ENCODE peak calls at places on chromosomes 16 and 17, in seven cellular contexts. Y, F, I, K, R, A and N are unnamed samples.

GRCh38 chr16:20385844-20386832 is 18.4 kb downstream of the PDILT start:
- DNase-seq in Y (peak; percentile 8), F (peak; percentile 54), I (peak; percentile 69), K (peak; percentile 89), R (no peak), A (peak; percentile 48), N (peak; percentile 14)

GRCh38 chr16:56357291-56357764 is 68.0 kb downstream of the AMFR start:
- DNase-seq in Y (no peak), F (no peak), I (no peak), K (peak; percentile 9), R (peak; percentile 74), A (peak; percentile 14), N (no peak)

GRCh38 chr16:54649846-54650245 is 280.8 kb upstream of the IRX5 start:
- DNase-seq in Y (no peak), F (no peak), I (no peak), K (no peak), R (no peak), A (no peak), N (peak; percentile 96)

GRCh38 chr16:1324286-1324826 is 9.1 kb upstream of the BAIAP3 start:
- DNase-seq in Y (no peak), F (no peak), I (no peak), K (no peak), R (no peak), A (no peak), N (no peak)

GRCh38 chr16:74667215-74667765 is 613 bp upstream of the RFWD3 start:
- DNase-seq in Y (peak; percentile 36), F (peak; percentile 79), I (peak; percentile 71), K (peak; percentile 33), R (peak; percentile 75), A (peak; percentile 20), N (no peak)

GRCh38 chr16:22659933-22660332 is 149.2 kb downstream of the NPIPB5 start:
- DNase-seq in Y (no peak), F (no peak), I (no peak), K (no peak), R (no peak), A (no peak), N (peak; percentile 100)

GRCh38 chr16:85238233-85238647 is 126.0 kb upstream of the CIBAR2 start:
- DNase-seq in Y (peak; percentile 92), F (no peak), I (peak; percentile 45), K (peak; percentile 38), R (peak; percentile 94), A (peak; percentile 98), N (no peak)

GRCh38 chr17:48629411-48629759 is 3.2 kb upstream of the HOXB9 start:
- DNase-seq in Y (no peak), F (no peak), I (no peak), K (no peak), R (no peak), A (no peak), N (no peak)

GRCh38 chr17:45251931-45252330 is 10.0 kb downstream of the SPATA32 start:
- DNase-seq in Y (no peak), F (no peak), I (no peak), K (no peak), R (no peak), A (no peak), N (peak; percentile 52)

GRCh38 chr17:51733166-51733565 is 425.3 kb downstream of the CA10 start:
- DNase-seq in Y (no peak), F (no peak), I (no peak), K (no peak), R (no peak), A (no peak), N (no peak)

DNA sequence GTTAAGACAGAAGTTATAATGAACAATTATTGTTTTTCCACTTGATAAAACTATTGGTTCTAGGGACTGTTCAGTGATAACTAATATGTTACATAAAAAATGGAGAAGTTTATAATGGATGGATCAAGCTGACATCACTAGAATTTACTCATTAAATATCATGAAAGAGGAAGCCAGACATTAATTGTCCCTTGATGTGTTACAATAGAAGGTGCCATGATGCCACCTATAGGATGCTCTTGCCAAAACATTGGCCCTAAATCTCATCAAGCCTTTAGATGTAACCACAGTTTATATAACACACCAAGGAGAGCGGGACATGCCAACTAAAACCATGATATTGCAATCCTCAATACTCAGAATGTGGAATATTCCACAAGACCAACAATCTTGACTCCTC is 147.9 kb upstream of the MON1B start:
- DNase-seq in Y (peak; percentile 10), F (peak; percentile 8), I (no peak), K (no peak), R (no peak), A (no peak), N (peak; percentile 23)
- TF ChIP-seq CTCF in Y (peak; percentile 35), F (peak; percentile 59), I (peak; percentile 44), K (no peak), R (no peak), A (no peak), N (peak; percentile 73)

GRCh38 chr16:29975134-29975538 is 1.5 kb downstream of the TAOK2 start:
- DNase-seq in Y (no peak), F (no peak), I (no peak), K (no peak), R (no peak), A (no peak), N (no peak)

GRCh38 chr16:29975811-29976511 is 2.3 kb downstream of the TAOK2 start:
- DNase-seq in Y (no peak), F (no peak), I (no peak), K (no peak), R (no peak), A (no peak), N (no peak)

GRCh38 chr16:29978564-29979270 is 5.0 kb downstream of the TAOK2 start:
- DNase-seq in Y (no peak), F (no peak), I (no peak), K (no peak), R (no peak), A (no peak), N (no peak)

GRCh38 chr16:29978081-29978480 is 4.4 kb downstream of the TAOK2 start:
- DNase-seq in Y (no peak), F (no peak), I (no peak), K (no peak), R (no peak), A (no peak), N (no peak)

GRCh38 chr16:29977063-29977462 is 3.4 kb downstream of the TAOK2 start:
- DNase-seq in Y (no peak), F (no peak), I (no peak), K (no peak), R (no peak), A (no peak), N (no peak)
- H3K4me3 ChIP-seq in Y (no peak overlapping the region), F (no peak overlapping the region), I (no peak overlapping the region), K (no peak overlapping the region), R (peak overlapping the region; percentile 96), A (no peak overlapping the region), N (no peak overlapping the region)

GRCh38 chr17:11797803-11798202 is 199.5 kb downstream of the ZNF18 start:
- DNase-seq in Y (no peak), F (no peak), I (no peak), K (no peak), R (no peak), A (no peak), N (no peak)
- TF ChIP-seq CTCF in Y (no peak), F (peak; percentile 43), I (no peak), K (no peak), R (no peak), A (no peak), N (no peak)

GRCh38 chr17:1735834-1736347 is 6.8 kb upstream of the SERPINF2 start:
- DNase-seq in Y (no peak), F (no peak), I (no peak), K (no peak), R (no peak), A (no peak), N (no peak)

GRCh38 chr17:1733047-1733357 is 8.5 kb downstream of the WDR81 start:
- DNase-seq in Y (no peak), F (no peak), I (no peak), K (no peak), R (no peak), A (no peak), N (no peak)

GRCh38 chr17:1732241-1733046 is 7.9 kb downstream of the WDR81 start:
- DNase-seq in Y (no peak), F (no peak), I (no peak), K (no peak), R (no peak), A (no peak), N (no peak)

GRCh38 chr17:1735418-1735817 is 7.3 kb upstream of the SERPINF2 start:
- DNase-seq in Y (no peak), F (no peak), I (no peak), K (no peak), R (no peak), A (no peak), N (no peak)

DNA sequence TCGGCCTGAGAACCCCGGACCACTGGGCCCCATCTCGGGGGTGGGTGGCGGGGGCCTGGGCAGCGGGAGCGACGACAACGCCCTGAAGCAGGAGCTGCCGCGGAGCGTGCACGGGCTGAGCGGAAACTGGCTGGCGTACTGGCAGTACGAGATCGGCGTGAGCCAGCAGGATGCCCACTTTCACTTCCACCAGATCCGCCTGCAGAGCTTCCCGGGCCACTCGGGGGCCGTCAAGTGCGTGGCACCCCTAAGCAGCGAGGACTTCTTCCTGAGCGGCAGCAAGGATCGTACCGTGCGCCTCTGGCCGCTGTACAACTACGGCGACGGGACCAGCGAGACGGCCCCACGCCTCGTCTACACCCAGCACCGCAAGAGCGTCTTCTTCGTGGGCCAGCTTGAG is 8.9 kb upstream of the SERPINF2 start:
- DNase-seq in Y (no peak), F (no peak), I (no peak), K (no peak), R (no peak), A (no peak), N (no peak)
- H3K4me3 ChIP-seq in Y (no peak overlapping the region), F (no peak overlapping the region), I (no peak overlapping the region), K (no peak overlapping the region), R (no peak overlapping the region), A (no peak overlapping the region), N (no peak overlapping the region)

DNA sequence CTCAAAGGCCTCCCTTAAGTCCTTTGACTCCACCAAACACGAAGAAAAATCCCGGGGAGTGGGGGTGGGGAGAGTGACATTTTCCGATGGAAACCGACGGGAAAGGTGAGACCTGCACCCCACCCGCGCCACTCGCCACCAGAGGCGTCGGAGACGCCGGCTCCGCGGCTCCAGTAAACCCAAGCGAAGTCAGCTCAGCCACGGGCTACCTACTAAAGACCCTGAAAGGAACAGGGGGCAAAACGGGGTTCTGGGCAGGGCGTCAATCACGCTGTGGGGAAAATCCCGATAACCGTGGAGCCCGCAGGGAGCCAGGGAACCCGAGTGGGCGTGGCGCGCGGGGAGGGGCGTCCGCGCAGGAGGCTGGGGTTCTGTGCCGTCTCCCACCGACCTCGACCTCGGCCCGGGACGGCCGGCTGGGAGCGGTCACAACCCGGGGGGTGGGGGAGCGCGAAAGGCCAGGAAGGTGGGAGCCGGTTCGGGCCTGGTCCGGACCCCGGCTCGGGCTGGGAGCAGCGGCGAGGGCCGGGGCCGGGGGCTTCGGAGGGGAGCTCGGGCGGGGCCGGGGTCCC is 565 bp downstream of the WDR45B start:
- DNase-seq in Y (no peak), F (peak; percentile 43), I (peak; percentile 35), K (peak; percentile 44), R (peak; percentile 88), A (no peak), N (no peak)
- TF ChIP-seq CTCF in Y (peak; percentile 30), F (peak; percentile 42), I (peak; percentile 18), K (no peak), R (no peak), A (no peak), N (no peak)